ENCODE peak calls at places on chromosomes 16 and 17, in six cellular contexts. Q is ovary, W is right lobe of liver, S is sigmoid colon, O is tibial nerve, K is body of pancreas. U is an unnamed sample.

GRCh38 chr16:88649924-88650748 is 717 bp downstream of the CYBA start:
- DNase-seq in O (no peak), W (peak; percentile 71), Q (no peak), S (no peak), K (peak; percentile 57), U (no peak)

GRCh38 chr16:22188595-22189442 is 17.3 kb upstream of the EEF2K start:
- DNase-seq in W (peak; percentile 72), K (peak; percentile 82), Q (peak; percentile 59), S (peak; percentile 88), O (peak; percentile 67), U (no peak)

GRCh38 chr16:85947511-85948509 is 48.8 kb downstream of the IRF8 start:
- DNase-seq in S (no peak), K (no peak), Q (no peak), W (no peak), O (no peak), U (no peak)

GRCh38 chr17:4834621-4835020 is 1.5 kb downstream of the MINK1 start:
- DNase-seq in S (no peak), O (no peak), K (peak; percentile 70), Q (no peak), W (no peak), U (no peak)

GRCh38 chr17:72145972-72146755 is 25.3 kb downstream of the SOX9 start:
- DNase-seq in S (no peak), O (no peak), Q (no peak), K (no peak), W (no peak), U (no peak)

GRCh38 chr17:45345246-45345553 is 28.4 kb upstream of the MAP3K14 start:
- DNase-seq in Q (no peak), S (peak; percentile 43), O (no peak), K (no peak), W (no peak), U (no peak)

GRCh38 chr17:77485089-77485833 is 344.5 kb downstream of the SEC14L1 start:
- DNase-seq in Q (no peak), K (no peak), S (no peak), O (no peak), W (no peak), U (no peak)

GRCh38 chr17:17815436-17816200 is 21.2 kb downstream of the SREBF1 start:
- DNase-seq in O (no peak), S (no peak), Q (no peak), W (no peak), K (no peak), U (no peak)

GRCh38 chr16:87074635-87075318 is 242.4 kb downstream of the C16orf95 start:
- DNase-seq in W (no peak), Q (no peak), O (no peak), S (peak; percentile 24), K (no peak), U (no peak)

GRCh38 chr16:72673118-72673517 is 374.8 kb downstream of the ZFHX3 start:
- DNase-seq in K (no peak), Q (no peak), O (no peak), W (no peak), S (no peak), U (no peak)

GRCh38 chr17:16568541-16569357 is at the start of gene ZNF287:
- DNase-seq in O (peak; percentile 93), K (peak; percentile 96), Q (peak; percentile 92), W (peak; percentile 92), S (peak; percentile 97), U (peak; percentile 78)

GRCh38 chr16:64092284-64092683 is 1029.6 kb downstream of the CDH11 start:
- DNase-seq in K (no peak), S (no peak), Q (no peak), O (no peak), W (no peak), U (no peak)

GRCh38 chr16:64085291-64085690 is 1036.6 kb downstream of the CDH11 start:
- DNase-seq in S (no peak), Q (no peak), O (no peak), K (no peak), W (no peak), U (no peak)

GRCh38 chr16:64090327-64090726 is 1031.5 kb downstream of the CDH11 start:
- DNase-seq in O (no peak), W (no peak), S (no peak), Q (no peak), K (no peak), U (no peak)

GRCh38 chr16:64089697-64090096 is 1032.2 kb downstream of the CDH11 start:
- DNase-seq in S (no peak), K (no peak), O (peak; percentile 17), Q (no peak), W (no peak), U (no peak)

DNA sequence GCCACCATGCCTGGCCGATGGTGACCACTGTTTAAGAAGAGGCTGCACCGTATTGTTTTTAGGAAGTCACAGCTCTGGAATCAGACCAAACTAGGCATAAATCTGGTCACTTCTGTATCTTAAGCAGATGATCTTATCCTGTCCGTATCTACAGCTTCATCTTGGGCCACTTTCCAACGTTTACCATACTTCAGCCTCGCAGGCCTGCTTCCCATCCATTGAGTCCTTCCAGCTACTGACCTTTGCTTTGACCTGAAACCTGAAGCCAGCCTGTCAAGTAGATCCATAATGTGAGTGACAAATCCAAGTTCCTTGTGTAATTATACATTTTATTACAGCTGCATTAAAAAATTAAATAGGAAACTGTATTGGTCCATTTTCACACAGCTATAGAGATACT is 1033.0 kb downstream of the CDH11 start:
- DNase-seq in Q (no peak), W (no peak), O (no peak), S (no peak), K (no peak), U (no peak)
- TF ChIP-seq POLR2A in Q (no peak), W (no peak), O (no peak), S (no peak), K (no peak), U (no peak)

DNA sequence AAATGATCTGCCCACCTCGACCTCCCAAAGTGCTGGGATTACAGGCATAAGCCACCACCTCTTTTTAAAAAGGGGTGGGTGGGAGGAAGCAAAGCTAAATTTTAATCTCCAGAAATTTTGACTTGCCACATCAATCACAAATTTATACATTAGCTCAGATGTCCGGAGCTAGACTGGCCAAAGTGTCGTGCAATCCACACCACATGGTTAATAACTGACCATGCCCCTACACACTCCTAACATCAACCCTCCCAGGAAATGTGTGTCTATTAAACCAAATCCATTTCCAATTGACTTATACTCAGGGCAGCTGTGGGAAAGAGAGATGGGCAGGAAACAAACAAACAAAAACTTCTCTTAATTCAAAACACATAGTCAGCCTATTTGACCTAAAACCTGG is 29.9 kb downstream of the SMURF2 start:
- DNase-seq in W (no peak), K (no peak), O (no peak), Q (no peak), S (no peak), U (no peak)
- H3K4me1 ChIP-seq in W (no peaks in the 10 kb centered on the region), K (peaks cover 25% of the 10 kb centered on the region), O (no peaks in the 10 kb centered on the region), Q (peaks cover 7% of the 10 kb centered on the region), S (no peaks in the 10 kb centered on the region), U (peaks cover 19% of the 10 kb centered on the region)

GRCh38 chr16:2233046-2233775 is 3.0 kb upstream of the DNASE1L2 start:
- DNase-seq in W (peak; percentile 55), K (no peak), O (no peak), S (no peak), Q (no peak), U (no peak)
- TF ChIP-seq POLR2A in W (no peak), K (no peak), O (no peak), S (no peak), Q (no peak), U (no peak)

GRCh38 chr17:50925296-50925891 is 59.2 kb upstream of the TOB1 start:
- DNase-seq in Q (no peak), O (no peak), W (peak; percentile 35), S (no peak), K (no peak), U (no peak)

GRCh38 chr17:50928662-50929061 is 62.5 kb upstream of the TOB1 start:
- DNase-seq in K (no peak), S (no peak), Q (no peak), O (no peak), W (no peak), U (no peak)

GRCh38 chr17:50924800-50925199 is 58.6 kb upstream of the TOB1 start:
- DNase-seq in S (no peak), K (no peak), Q (no peak), W (peak; percentile 66), O (no peak), U (no peak)

GRCh38 chr17:50926523-50926922 is 60.4 kb upstream of the TOB1 start:
- DNase-seq in W (peak; percentile 29), O (no peak), K (no peak), Q (no peak), S (no peak), U (no peak)

GRCh38 chr17:50927287-50927686 is 61.1 kb upstream of the TOB1 start:
- DNase-seq in Q (no peak), K (no peak), O (no peak), W (peak; percentile 63), S (no peak), U (no peak)
- H3K4me1 ChIP-seq in Q (peaks cover 2% of the 10 kb centered on the region), K (peaks cover 39% of the 10 kb centered on the region), O (no peaks in the 10 kb centered on the region), W (peaks cover 2% of the 10 kb centered on the region), S (peaks cover 36% of the 10 kb centered on the region), U (peaks cover 14% of the 10 kb centered on the region)

GRCh38 chr16:24848065-24848464 is 2.3 kb downstream of the SLC5A11 start:
- DNase-seq in K (no peak), Q (no peak), O (no peak), W (no peak), S (peak; percentile 20), U (no peak)

GRCh38 chr16:24851700-24852099 is 5.9 kb downstream of the SLC5A11 start:
- DNase-seq in K (no peak), S (no peak), W (no peak), Q (no peak), O (no peak), U (no peak)

GRCh38 chr16:24847358-24847664 is 1.5 kb downstream of the SLC5A11 start:
- DNase-seq in S (no peak), Q (no peak), O (no peak), W (no peak), K (no peak), U (no peak)

GRCh38 chr16:24850289-24850931 is 4.6 kb downstream of the SLC5A11 start:
- DNase-seq in W (no peak), K (no peak), S (peak; percentile 34), O (no peak), Q (no peak), U (no peak)

GRCh38 chr16:24849641-24850040 is 3.9 kb downstream of the SLC5A11 start:
- DNase-seq in S (peak; percentile 40), K (no peak), Q (no peak), W (no peak), O (no peak), U (no peak)
- TF ChIP-seq POLR2A in S (no peak), K (no peak), Q (no peak), W (no peak), O (no peak), U (no peak)

GRCh38 chr17:58330997-58331814 is 2.6 kb upstream of the TSPOAP1 start:
- DNase-seq in S (no peak), O (no peak), Q (no peak), K (no peak), W (peak; percentile 70), U (no peak)
- H3K4me1 ChIP-seq in S (peaks cover 3% of the 10 kb centered on the region), O (no peaks in the 10 kb centered on the region), Q (no peaks in the 10 kb centered on the region), K (no peaks in the 10 kb centered on the region), W (no peaks in the 10 kb centered on the region), U (peaks cover 7% of the 10 kb centered on the region)

U was measured in esophagus squamous epithelium.